ENCODE peak calls at places on chromosomes 11 and 22, in seven cellular contexts. F is lower leg skin, A is A549, K is transverse colon, B is spleen, R is IMR-90, U is breast epithelium. V is an unnamed sample.

GRCh38 chr22:47304854-47305253 is 542.4 kb downstream of the TBC1D22A start:
- DNase-seq in F (no peak), A (no peak), K (no peak), B (no peak), R (no peak), U (no peak), V (no peak)

GRCh38 chr11:56089697-56090096 is 3.4 kb upstream of the OR8I2 start:
- DNase-seq in F (no peak), A (peak), K (no peak), B (no peak), R (no peak), U (no peak), V (no peak)

GRCh38 chr11:88709567-88709966 is 356.2 kb downstream of the GRM5 start:
- DNase-seq in F (no peak), A (peak), K (no peak), B (no peak), R (no peak), U (peak), V (no peak)

GRCh38 chr11:72773291-72773690 is 20.6 kb downstream of the STARD10 start:
- DNase-seq in F (no peak), A (no peak), K (no peak), B (no peak), R (peak), U (no peak), V (peak)

GRCh38 chr11:117287668-117288067 is 3.5 kb upstream of the BACE1-AS start:
- DNase-seq in F (no peak), A (no peak), K (no peak), B (no peak), R (no peak), U (no peak), V (no peak)

GRCh38 chr11:2684581-2684980 is 15.2 kb downstream of the KCNQ1OT1 start:
- DNase-seq in F (no peak), A (no peak), K (no peak), B (peak), R (no peak), U (no peak), V (no peak)

GRCh38 chr22:23163665-23164064 is 16.6 kb upstream of the BCR start:
- DNase-seq in F (peak), A (no peak), K (peak), B (no peak), R (no peak), U (peak), V (peak)

GRCh38 chr22:35403356-35403755 is 3.4 kb downstream of the MCM5 start:
- DNase-seq in F (no peak), A (no peak), K (no peak), B (no peak), R (no peak), U (no peak), V (no peak)

GRCh38 chr22:46866591-46866990 is 104.1 kb downstream of the TBC1D22A start:
- DNase-seq in F (no peak), A (no peak), K (no peak), B (no peak), R (peak), U (no peak), V (no peak)

GRCh38 chr11:15926071-15926470 is 430.3 kb downstream of the SOX6 start:
- DNase-seq in F (no peak), A (no peak), K (no peak), B (no peak), R (no peak), U (no peak), V (no peak)

GRCh38 chr11:24249921-24250320 is 246.9 kb upstream of the LUZP2 start:
- DNase-seq in F (no peak), A (no peak), K (no peak), B (no peak), R (no peak), U (no peak), V (no peak)

GRCh38 chr11:119635776-119636175 is 93.2 kb downstream of the NECTIN1 start:
- DNase-seq in F (no peak), A (no peak), K (no peak), B (no peak), R (no peak), U (no peak), V (no peak)

GRCh38 chr11:119373917-119374631 is 7.4 kb downstream of the USP2 start:
- DNase-seq in F (peak), A (peak), K (peak), B (no peak), R (peak), U (no peak), V (peak)

GRCh38 chr22:44024288-44024908 is at the start of gene PARVB:
- DNase-seq in F (no peak), A (peak), K (peak), B (peak), R (no peak), U (no peak), V (no peak)

GRCh38 chr11:35590412-35590811 is 27.8 kb upstream of the FJX1 start:
- DNase-seq in F (no peak), A (no peak), K (no peak), B (no peak), R (peak), U (no peak), V (no peak)

GRCh38 chr11:128448487-128448886 is 138.9 kb downstream of the ETS1 start:
- DNase-seq in F (no peak), A (peak), K (peak), B (no peak), R (peak), U (peak), V (no peak)

GRCh38 chr11:119745776-119746535 is 17.0 kb upstream of the NECTIN1 start:
- DNase-seq in F (no peak), A (no peak), K (no peak), B (peak), R (no peak), U (no peak), V (no peak)

GRCh38 chr22:19986011-19986409 is 30.6 kb downstream of the ARVCF start:
- DNase-seq in F (no peak), A (no peak), K (no peak), B (no peak), R (no peak), U (no peak), V (no peak)

GRCh38 chr22:19988331-19988808 is 28.3 kb downstream of the ARVCF start:
- DNase-seq in F (no peak), A (no peak), K (no peak), B (no peak), R (no peak), U (no peak), V (no peak)

GRCh38 chr22:19987394-19988306 is 29.0 kb downstream of the ARVCF start:
- DNase-seq in F (no peak), A (no peak), K (peak), B (no peak), R (no peak), U (no peak), V (peak)

GRCh38 chr22:19984851-19985811 is 31.5 kb downstream of the ARVCF start:
- DNase-seq in F (no peak), A (no peak), K (no peak), B (peak), R (no peak), U (no peak), V (no peak)

GRCh38 chr22:19986410-19987341 is 29.9 kb downstream of the ARVCF start:
- DNase-seq in F (no peak), A (peak), K (peak), B (peak), R (peak), U (peak), V (peak)
- TF ChIP-seq POLR2A in F (no peak), A (no peak), K (peak), B (no peak), R (peak), U (no peak), V (peak)

GRCh38 chr11:74474316-74474715 is 7.0 kb upstream of the KCNE3 start:
- DNase-seq in F (no peak), A (no peak), K (no peak), B (no peak), R (no peak), U (no peak), V (peak)

GRCh38 chr11:74473382-74474201 is 6.2 kb upstream of the KCNE3 start:
- DNase-seq in F (no peak), A (no peak), K (no peak), B (no peak), R (no peak), U (no peak), V (no peak)

GRCh38 chr11:74480683-74481417 is 12.7 kb downstream of the LIPT2 start:
- DNase-seq in F (no peak), A (no peak), K (no peak), B (no peak), R (no peak), U (no peak), V (no peak)

GRCh38 chr11:74479340-74480123 is 12.2 kb upstream of the KCNE3 start:
- DNase-seq in F (no peak), A (no peak), K (no peak), B (no peak), R (no peak), U (no peak), V (no peak)

GRCh38 chr11:74478877-74479276 is 11.5 kb upstream of the KCNE3 start:
- DNase-seq in F (no peak), A (no peak), K (no peak), B (no peak), R (no peak), U (no peak), V (no peak)
- H3K4me3 ChIP-seq in F (no peak), A (no peak), K (no peak), B (no peak), R (no peak), U (no peak), V (no peak)

DNA sequence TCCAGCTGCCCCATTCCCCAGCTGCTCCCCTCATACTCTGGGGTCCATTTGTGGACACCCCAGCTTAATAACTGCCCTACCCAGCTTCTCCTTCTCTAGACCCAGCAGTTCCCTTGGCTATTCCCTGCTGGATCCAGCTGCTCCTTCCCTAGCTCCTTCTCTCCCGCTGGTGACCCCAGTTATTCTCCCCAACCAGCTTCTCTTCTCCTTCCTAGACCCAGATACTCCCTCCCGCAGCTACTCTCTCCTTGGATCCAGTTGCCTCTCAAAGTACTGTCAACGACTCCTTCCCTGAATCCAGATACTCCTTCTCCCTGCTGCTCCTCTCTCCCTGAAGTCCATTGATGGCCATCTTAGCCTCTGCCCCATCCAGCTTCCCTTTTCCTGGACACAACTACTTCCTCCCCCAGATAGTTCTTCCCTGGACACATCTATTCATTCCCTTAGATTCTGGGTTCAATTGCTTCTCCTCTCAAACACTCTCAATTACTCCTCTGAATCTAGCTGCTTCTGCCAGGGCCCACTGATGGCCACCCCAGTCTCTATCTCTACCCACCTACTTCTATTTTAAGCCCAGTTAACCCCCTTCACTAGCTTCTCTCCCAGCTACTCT is 11.6 kb downstream of the SELENOM start:
- DNase-seq in F (no peak), A (no peak), K (no peak), B (no peak), R (no peak), U (no peak), V (no peak)
- TF ChIP-seq POLR2A in F (no peak), A (no peak), K (no peak), B (no peak), R (no peak), U (no peak), V (no peak)

DNA sequence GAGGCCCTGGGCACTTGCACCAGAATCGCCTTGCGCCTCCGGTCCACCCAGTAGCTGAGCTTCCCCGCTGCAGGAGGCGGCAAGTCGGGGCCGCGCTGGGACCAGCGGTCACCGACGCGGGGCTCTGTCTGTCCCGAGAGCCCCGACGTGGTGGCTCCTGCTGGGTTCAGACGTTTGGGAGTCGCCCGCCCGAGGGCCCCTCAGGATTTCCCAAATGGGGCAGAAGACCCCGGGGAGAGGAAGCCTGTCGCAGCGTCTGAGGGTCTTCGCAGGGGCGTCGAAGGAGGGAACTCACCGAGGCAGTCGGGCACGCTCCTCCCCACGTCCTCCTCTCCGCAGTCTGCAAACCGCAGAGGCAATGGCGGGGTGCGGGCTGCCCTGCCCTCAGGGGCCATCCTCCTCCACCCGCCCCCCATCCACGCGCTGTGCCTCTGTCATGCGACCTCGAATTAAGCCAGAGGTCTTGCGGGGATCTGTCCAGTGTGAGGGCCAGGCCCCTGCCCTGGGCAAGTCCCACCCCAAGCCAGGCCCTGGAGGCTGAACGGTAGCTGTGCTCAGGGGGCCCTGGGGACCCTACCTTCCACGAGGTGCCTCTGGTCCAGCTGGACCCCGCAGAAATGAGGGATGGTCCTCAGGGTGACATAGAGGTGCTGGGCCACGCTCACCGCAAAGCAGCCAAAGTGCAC is 12.5 kb downstream of the IL17REL start:
- DNase-seq in F (no peak), A (no peak), K (no peak), B (no peak), R (no peak), U (no peak), V (no peak)
- H3K4me3 ChIP-seq in F (no peak), A (peak), K (peak), B (peak), R (no peak), U (peak), V (no peak)

GRCh38 chr22:38734203-38735100 is 21.3 kb downstream of the SUN2 start:
- DNase-seq in F (no peak), A (no peak), K (no peak), B (peak), R (no peak), U (no peak), V (no peak)

GRCh38 chr22:38735126-38735464 is 20.7 kb downstream of the SUN2 start:
- DNase-seq in F (no peak), A (no peak), K (no peak), B (peak), R (no peak), U (no peak), V (no peak)

GRCh38 chr22:38737302-38738060 is 18.3 kb downstream of the SUN2 start:
- DNase-seq in F (no peak), A (no peak), K (no peak), B (peak), R (peak), U (no peak), V (no peak)

GRCh38 chr22:38735465-38736256 is 20.1 kb downstream of the SUN2 start:
- DNase-seq in F (no peak), A (no peak), K (no peak), B (peak), R (no peak), U (no peak), V (no peak)

DNA sequence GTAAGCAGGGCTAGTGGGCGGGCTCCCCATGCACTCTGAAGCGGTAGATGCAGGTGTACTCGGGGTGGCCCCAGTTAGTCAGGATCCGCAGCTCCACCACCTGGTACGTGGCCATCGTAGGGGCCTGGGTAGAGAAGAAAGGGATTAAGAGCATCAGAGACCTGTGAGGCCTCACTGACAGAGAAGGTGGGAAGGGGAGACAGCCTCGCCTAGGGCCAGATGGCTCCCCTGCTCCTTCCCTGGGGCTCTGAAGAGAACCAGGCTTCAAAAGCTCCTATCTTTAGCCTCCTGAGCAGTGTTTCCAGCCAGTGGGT is 19.6 kb downstream of the SUN2 start:
- DNase-seq in F (no peak), A (no peak), K (no peak), B (no peak), R (no peak), U (no peak), V (no peak)
- TF ChIP-seq POLR2A in F (no peak), A (no peak), K (no peak), B (no peak), R (no peak), U (no peak), V (no peak)

GRCh38 chr22:41380993-41381328 is 781 bp upstream of the TEF start:
- DNase-seq in F (peak), A (peak), K (peak), B (no peak), R (peak), U (peak), V (no peak)

GRCh38 chr22:41382098-41382578 is 396 bp downstream of the TEF start:
- DNase-seq in F (peak), A (peak), K (peak), B (no peak), R (no peak), U (peak), V (peak)

GRCh38 chr22:41382610-41383009 is 868 bp downstream of the TEF start:
- DNase-seq in F (no peak), A (no peak), K (no peak), B (no peak), R (no peak), U (no peak), V (no peak)

GRCh38 chr22:41381329-41382097 is at the start of gene TEF:
- DNase-seq in F (peak), A (peak), K (peak), B (peak), R (peak), U (peak), V (peak)

GRCh38 chr22:41383085-41383484 is 1.3 kb downstream of the TEF start:
- DNase-seq in F (no peak), A (no peak), K (no peak), B (no peak), R (no peak), U (no peak), V (no peak)
- H3K4me3 ChIP-seq in F (no peak), A (no peak), K (peak), B (peak), R (peak), U (peak), V (peak)

DNA sequence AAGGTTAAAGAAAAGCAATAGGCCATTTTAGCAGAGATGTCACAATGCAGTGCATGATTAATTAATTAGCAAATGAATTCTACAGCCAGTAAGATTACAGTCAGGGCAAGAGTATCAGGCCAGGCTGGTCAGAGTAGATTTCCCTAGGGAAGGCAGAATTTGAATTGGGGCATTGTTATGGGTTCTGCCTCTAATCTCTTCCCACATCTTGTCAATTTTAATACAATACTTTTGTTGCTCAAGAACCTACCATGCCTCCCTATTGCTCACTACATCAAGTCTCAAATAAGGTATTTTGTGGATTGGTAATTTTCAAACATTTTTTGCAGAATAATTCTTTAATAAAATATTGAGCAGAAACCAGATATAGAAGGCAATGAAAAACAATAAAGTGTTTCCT is 103.7 kb downstream of the CCDC81 start:
- DNase-seq in F (no peak), A (no peak), K (no peak), B (no peak), R (no peak), U (no peak), V (no peak)
- TF ChIP-seq POLR2A in F (no peak), A (no peak), K (no peak), B (no peak), R (no peak), U (no peak), V (no peak)

GRCh38 chr11:83033367-83033766 is 38.3 kb downstream of the RAB30 start:
- DNase-seq in F (no peak), A (no peak), K (no peak), B (no peak), R (no peak), U (no peak), V (no peak)
- H3K4me3 ChIP-seq in F (no peak), A (no peak), K (peak), B (no peak), R (no peak), U (peak), V (no peak)

GRCh38 chr11:122100222-122101080 is 15.6 kb downstream of the BLID start:
- DNase-seq in F (peak), A (no peak), K (peak), B (no peak), R (peak), U (peak), V (peak)
- TF ChIP-seq POLR2A in F (no peak), A (no peak), K (no peak), B (no peak), R (peak), U (no peak), V (peak)

V was measured in uterus.